ENCODE peak calls at places on chromosome 21, in seven cellular contexts. I is iris pigment epithelial cell; K is posterior vena cava; D is T-helper 17 cell; E is AG08395; M is OCI-M1; N is effector memory CD4-positive, alpha-beta T cell. T is an unnamed sample.

GRCh38 chr21:14889080-14889805 is 175.6 kb downstream of the NRIP1 start:
- DNase-seq in I (peak; percentile 95), M (peak; percentile 23), D (no peak), E (no peak), N (no peak), K (no peak), T (no peak)

GRCh38 chr21:29621525-29621924 is 318.3 kb downstream of the GRIK1 start:
- DNase-seq in N (no peak), I (no peak), E (no peak), K (no peak), M (no peak), D (no peak), T (no peak)

GRCh38 chr21:34644815-34645214 is 24.0 kb upstream of the CLIC6 start:
- DNase-seq in N (no peak), E (no peak), K (no peak), D (no peak), M (no peak), I (no peak), T (no peak)

GRCh38 chr21:33064623-33064996 is 5.3 kb upstream of the OLIG1 start:
- DNase-seq in M (no peak), N (no peak), E (no peak), K (no peak), D (no peak), I (no peak), T (no peak)

GRCh38 chr21:30057108-30057507 is 109.5 kb downstream of the CLDN17 start:
- DNase-seq in E (no peak), I (no peak), K (no peak), N (no peak), M (no peak), D (no peak), T (no peak)

GRCh38 chr21:34075760-34076159 is 2.4 kb downstream of the MRPS6 start:
- DNase-seq in D (no peak), K (no peak), M (no peak), N (no peak), E (no peak), I (peak; percentile 53), T (no peak)

GRCh38 chr21:36381841-36382589 is 3.2 kb upstream of the CHAF1B start:
- DNase-seq in K (no peak), E (no peak), I (peak; percentile 21), D (no peak), N (no peak), M (no peak), T (no peak)

GRCh38 chr21:30072496-30072895 is 94.1 kb downstream of the CLDN17 start:
- DNase-seq in K (no peak), N (no peak), D (no peak), E (peak; percentile 2), M (peak; percentile 80), I (peak; percentile 16), T (no peak)

GRCh38 chr21:29403922-29404538 is 105.3 kb downstream of the BACH1 start:
- DNase-seq in N (no peak), I (peak; percentile 38), D (no peak), K (no peak), E (no peak), M (peak; percentile 56), T (no peak)

GRCh38 chr21:43653626-43654025 is 5.7 kb downstream of the HSF2BP start:
- DNase-seq in N (no peak), K (no peak), D (no peak), M (no peak), E (no peak), I (no peak), T (no peak)

GRCh38 chr21:37338671-37339526 is 27.7 kb upstream of the DYRK1A start:
- DNase-seq in K (no peak), D (no peak), M (peak; percentile 70), N (no peak), I (peak; percentile 91), E (peak; percentile 94), T (no peak)

GRCh38 chr21:41766883-41767605 is at the start of gene RIPK4:
- DNase-seq in D (no peak), M (no peak), I (no peak), E (peak; percentile 61), N (peak; percentile 32), K (peak; percentile 82), T (no peak)

GRCh38 chr21:31201548-31201947 is 142.5 kb downstream of the TIAM1 start:
- DNase-seq in K (no peak), E (peak; percentile 48), M (peak; percentile 28), N (no peak), D (no peak), I (peak; percentile 52), T (no peak)

GRCh38 chr21:42616366-42617340 is 36.8 kb upstream of the PDE9A start:
- DNase-seq in I (no peak), M (no peak), E (no peak), D (no peak), N (no peak), K (peak; percentile 72), T (no peak)

GRCh38 chr21:37168666-37169065 is 95.6 kb downstream of the TTC3 start:
- DNase-seq in M (no peak), D (no peak), E (no peak), K (no peak), I (no peak), N (no peak), T (no peak)

GRCh38 chr21:38879912-38880577 is 74.3 kb downstream of the ETS2 start:
- DNase-seq in N (no peak), K (no peak), I (no peak), D (no peak), E (no peak), M (no peak), T (no peak)

GRCh38 chr21:39847877-39848276 is 19.4 kb upstream of the PCP4 start:
- DNase-seq in I (no peak), K (no peak), E (no peak), M (no peak), D (no peak), N (no peak), T (no peak)

T was measured in T-helper 2 cell.